ENCODE peak calls at places on chromosomes 2 and 18, in six cellular contexts. One of them, this sample, is unnamed.

GRCh38 chr2:143937563-143938346 is 582.2 kb downstream of the ZEB2 start:
- DNase-seq in HCT116: no peak
- DNase-seq in sigmoid colon: no peak
- DNase-seq in prostate gland: no peak
- DNase-seq in spleen: no peak
- DNase-seq in adrenal gland: no peak
- DNase-seq in this sample: peak; percentile 44

GRCh38 chr18:35775887-35776286 is 194.3 kb downstream of the GALNT1 start:
- DNase-seq in HCT116: no peak
- DNase-seq in prostate gland: no peak
- DNase-seq in adrenal gland: no peak
- DNase-seq in spleen: no peak
- DNase-seq in sigmoid colon: no peak
- DNase-seq in this sample: peak; percentile 12

GRCh38 chr18:51195602-51196115 is 1.8 kb downstream of the MEX3C start:
- DNase-seq in adrenal gland: peak; percentile 23
- DNase-seq in sigmoid colon: no peak
- DNase-seq in spleen: no peak
- DNase-seq in prostate gland: peak; percentile 33
- DNase-seq in HCT116: peak; percentile 18
- DNase-seq in this sample: peak; percentile 68

GRCh38 chr2:217723981-217724380 is 278.8 kb downstream of the TNS1 start:
- DNase-seq in sigmoid colon: no peak
- DNase-seq in adrenal gland: no peak
- DNase-seq in HCT116: no peak
- DNase-seq in prostate gland: no peak
- DNase-seq in spleen: no peak
- DNase-seq in this sample: no peak

GRCh38 chr2:9984217-9984739 is 32.8 kb downstream of the GRHL1 start:
- DNase-seq in spleen: no peak
- DNase-seq in prostate gland: no peak
- DNase-seq in HCT116: peak; percentile 47
- DNase-seq in sigmoid colon: no peak
- DNase-seq in adrenal gland: no peak
- DNase-seq in this sample: peak; percentile 75

GRCh38 chr18:10170375-10170774 is 256.6 kb downstream of the VAPA start:
- DNase-seq in HCT116: no peak
- DNase-seq in adrenal gland: no peak
- DNase-seq in prostate gland: no peak
- DNase-seq in sigmoid colon: no peak
- DNase-seq in spleen: no peak
- DNase-seq in this sample: no peak

GRCh38 chr2:151670346-151670745 is 63.9 kb downstream of the NEB start:
- DNase-seq in spleen: no peak
- DNase-seq in prostate gland: no peak
- DNase-seq in adrenal gland: no peak
- DNase-seq in HCT116: no peak
- DNase-seq in sigmoid colon: no peak
- DNase-seq in this sample: peak; percentile 11

GRCh38 chr2:1727101-1727771 is 17.1 kb downstream of the PXDN start:
- DNase-seq in sigmoid colon: peak; percentile 67
- DNase-seq in adrenal gland: no peak
- DNase-seq in spleen: no peak
- DNase-seq in prostate gland: no peak
- DNase-seq in HCT116: no peak
- DNase-seq in this sample: no peak

GRCh38 chr2:200482194-200482593 is 27.7 kb downstream of the KCTD18 start:
- DNase-seq in sigmoid colon: no peak
- DNase-seq in adrenal gland: no peak
- DNase-seq in spleen: no peak
- DNase-seq in prostate gland: no peak
- DNase-seq in HCT116: no peak
- DNase-seq in this sample: no peak

GRCh38 chr2:13102340-13103063 is 385.8 kb downstream of the TRIB2 start:
- DNase-seq in sigmoid colon: no peak
- DNase-seq in spleen: no peak
- DNase-seq in adrenal gland: no peak
- DNase-seq in prostate gland: no peak
- DNase-seq in HCT116: no peak
- DNase-seq in this sample: no peak

GRCh38 chr2:18922276-18922675 is 332.9 kb upstream of the NT5C1B start:
- DNase-seq in HCT116: no peak
- DNase-seq in prostate gland: no peak
- DNase-seq in spleen: no peak
- DNase-seq in adrenal gland: no peak
- DNase-seq in sigmoid colon: no peak
- DNase-seq in this sample: no peak

GRCh38 chr2:47631840-47632398 is 151.0 kb upstream of the MSH6 start:
- DNase-seq in prostate gland: no peak
- DNase-seq in adrenal gland: peak; percentile 57
- DNase-seq in sigmoid colon: no peak
- DNase-seq in spleen: no peak
- DNase-seq in HCT116: peak; percentile 54
- DNase-seq in this sample: no peak

GRCh38 chr18:48902023-48902855 is 48.5 kb downstream of the SMAD7 start:
- DNase-seq in sigmoid colon: peak; percentile 93
- DNase-seq in prostate gland: peak; percentile 56
- DNase-seq in HCT116: peak; percentile 22
- DNase-seq in spleen: peak; percentile 82
- DNase-seq in adrenal gland: peak; percentile 91
- DNase-seq in this sample: no peak

GRCh38 chr2:208249241-208249640 is 5.6 kb downstream of the IDH1 start:
- DNase-seq in sigmoid colon: no peak
- DNase-seq in prostate gland: no peak
- DNase-seq in HCT116: no peak
- DNase-seq in spleen: no peak
- DNase-seq in adrenal gland: no peak
- DNase-seq in this sample: no peak

GRCh38 chr18:48904086-48904485 is 46.7 kb downstream of the SMAD7 start:
- DNase-seq in spleen: peak; percentile 32
- DNase-seq in adrenal gland: no peak
- DNase-seq in sigmoid colon: no peak
- DNase-seq in HCT116: no peak
- DNase-seq in prostate gland: no peak
- DNase-seq in this sample: no peak

GRCh38 chr18:48336332-48336731 is 72.9 kb downstream of the ZBTB7C start:
- DNase-seq in adrenal gland: no peak
- DNase-seq in sigmoid colon: no peak
- DNase-seq in spleen: no peak
- DNase-seq in HCT116: no peak
- DNase-seq in prostate gland: no peak
- DNase-seq in this sample: no peak

GRCh38 chr2:29983308-29983707 is 61.9 kb upstream of the ALK start:
- DNase-seq in sigmoid colon: no peak
- DNase-seq in spleen: no peak
- DNase-seq in adrenal gland: no peak
- DNase-seq in HCT116: no peak
- DNase-seq in prostate gland: no peak
- DNase-seq in this sample: no peak

GRCh38 chr18:35756506-35757117 is 175.1 kb downstream of the GALNT1 start:
- DNase-seq in adrenal gland: peak; percentile 51
- DNase-seq in sigmoid colon: no peak
- DNase-seq in spleen: no peak
- DNase-seq in HCT116: peak; percentile 40
- DNase-seq in prostate gland: peak; percentile 47
- DNase-seq in this sample: peak; percentile 72

GRCh38 chr18:5518899-5519371 is 24.9 kb downstream of the EPB41L3 start:
- DNase-seq in HCT116: no peak
- DNase-seq in prostate gland: no peak
- DNase-seq in spleen: no peak
- DNase-seq in sigmoid colon: no peak
- DNase-seq in adrenal gland: peak; percentile 48
- DNase-seq in this sample: no peak

GRCh38 chr18:28114472-28114871 is 62.5 kb downstream of the CDH2 start:
- DNase-seq in adrenal gland: no peak
- DNase-seq in HCT116: no peak
- DNase-seq in spleen: no peak
- DNase-seq in prostate gland: no peak
- DNase-seq in sigmoid colon: no peak
- DNase-seq in this sample: no peak

GRCh38 chr2:5868891-5869400 is 176.8 kb downstream of the SOX11 start:
- DNase-seq in spleen: no peak
- DNase-seq in HCT116: no peak
- DNase-seq in adrenal gland: no peak
- DNase-seq in sigmoid colon: no peak
- DNase-seq in prostate gland: no peak
- DNase-seq in this sample: no peak

DNA sequence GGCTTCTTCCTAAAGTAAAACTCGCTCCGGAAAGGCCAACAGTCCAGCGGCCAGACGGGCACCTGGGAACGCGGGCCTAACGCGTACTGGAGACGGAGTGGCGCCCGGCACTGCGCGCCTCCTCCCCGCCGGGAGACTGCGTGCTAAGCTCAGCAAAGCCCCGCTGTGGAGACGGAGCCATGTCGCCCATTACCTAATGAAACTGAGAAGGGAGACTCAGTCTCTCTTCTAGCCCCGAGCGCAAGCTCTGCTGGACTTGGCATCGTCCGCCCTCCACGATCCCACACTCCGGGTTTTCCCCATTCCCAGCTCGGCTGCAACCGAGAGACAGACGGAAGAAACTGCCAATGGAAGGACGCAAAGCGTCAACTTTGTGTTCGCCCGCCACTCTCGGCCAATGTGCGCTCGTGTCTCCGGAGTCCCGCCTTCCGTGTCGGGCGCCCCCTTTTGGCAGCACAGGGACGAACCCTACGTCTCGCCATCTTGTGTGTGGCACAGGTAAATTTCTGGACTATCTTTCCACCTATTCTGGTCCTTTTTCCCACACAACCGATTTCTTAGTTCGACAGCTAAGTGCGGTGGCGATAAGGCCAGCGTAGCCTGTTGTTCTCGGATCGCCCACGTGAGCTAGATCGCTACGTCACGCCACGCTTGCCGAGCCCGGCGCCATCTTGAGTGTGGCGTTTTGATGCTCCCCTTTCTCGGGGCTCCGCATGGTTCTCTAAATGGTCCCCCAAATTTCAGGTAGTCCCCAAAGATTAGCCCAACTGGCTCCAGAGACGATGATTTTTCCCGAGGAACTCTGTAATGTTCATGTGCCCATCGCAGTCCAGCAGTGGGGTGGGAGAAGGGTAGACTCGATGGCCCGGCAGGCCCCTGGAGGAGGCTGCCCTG is 1.3 kb upstream of the PTMA start:
- DNase-seq in adrenal gland: peak; percentile 99
- DNase-seq in sigmoid colon: peak; percentile 100
- DNase-seq in HCT116: peak; percentile 98
- DNase-seq in spleen: peak; percentile 97
- DNase-seq in prostate gland: peak; percentile 99
- DNase-seq in this sample: peak; percentile 99
- TF ChIP-seq POLR2A in adrenal gland: peak; percentile 90
- TF ChIP-seq POLR2A in sigmoid colon: peak; percentile 86
- TF ChIP-seq POLR2A in HCT116: no peak
- TF ChIP-seq POLR2A in spleen: no peak
- TF ChIP-seq POLR2A in prostate gland: peak; percentile 90
- TF ChIP-seq POLR2A in this sample: peak; percentile 92

GRCh38 chr2:55618649-55619055 is 1.2 kb upstream of the PPP4R3B start:
- DNase-seq in adrenal gland: peak; percentile 52
- DNase-seq in spleen: peak; percentile 88
- DNase-seq in sigmoid colon: peak; percentile 74
- DNase-seq in prostate gland: peak; percentile 40
- DNase-seq in HCT116: peak; percentile 54
- DNase-seq in this sample: peak; percentile 81
- TF ChIP-seq POLR2A in adrenal gland: no peak
- TF ChIP-seq POLR2A in spleen: no peak
- TF ChIP-seq POLR2A in sigmoid colon: no peak
- TF ChIP-seq POLR2A in prostate gland: no peak
- TF ChIP-seq POLR2A in HCT116: peak; percentile 32
- TF ChIP-seq POLR2A in this sample: no peak

GRCh38 chr2:219002395-219003266 is 9.4 kb upstream of the CRYBA2 start:
- DNase-seq in prostate gland: peak; percentile 76
- DNase-seq in HCT116: peak; percentile 60
- DNase-seq in spleen: no peak
- DNase-seq in sigmoid colon: no peak
- DNase-seq in adrenal gland: peak; percentile 73
- DNase-seq in this sample: peak; percentile 45
- TF ChIP-seq POLR2A in prostate gland: no peak
- TF ChIP-seq POLR2A in HCT116: no peak
- TF ChIP-seq POLR2A in spleen: no peak
- TF ChIP-seq POLR2A in sigmoid colon: no peak
- TF ChIP-seq POLR2A in adrenal gland: no peak
- TF ChIP-seq POLR2A in this sample: no peak

GRCh38 chr2:224520064-224520463 is 65.1 kb downstream of the CUL3 start:
- DNase-seq in adrenal gland: no peak
- DNase-seq in sigmoid colon: no peak
- DNase-seq in prostate gland: no peak
- DNase-seq in HCT116: no peak
- DNase-seq in spleen: no peak
- DNase-seq in this sample: peak; percentile 4

GRCh38 chr2:224524657-224525056 is 60.5 kb downstream of the CUL3 start:
- DNase-seq in adrenal gland: no peak
- DNase-seq in sigmoid colon: no peak
- DNase-seq in prostate gland: no peak
- DNase-seq in HCT116: no peak
- DNase-seq in spleen: no peak
- DNase-seq in this sample: no peak

GRCh38 chr2:224518806-224519580 is 66.2 kb downstream of the CUL3 start:
- DNase-seq in prostate gland: no peak
- DNase-seq in spleen: no peak
- DNase-seq in sigmoid colon: no peak
- DNase-seq in HCT116: no peak
- DNase-seq in adrenal gland: no peak
- DNase-seq in this sample: no peak

GRCh38 chr2:224517963-224518362 is 67.2 kb downstream of the CUL3 start:
- DNase-seq in sigmoid colon: no peak
- DNase-seq in spleen: no peak
- DNase-seq in HCT116: no peak
- DNase-seq in prostate gland: no peak
- DNase-seq in adrenal gland: no peak
- DNase-seq in this sample: no peak

DNA sequence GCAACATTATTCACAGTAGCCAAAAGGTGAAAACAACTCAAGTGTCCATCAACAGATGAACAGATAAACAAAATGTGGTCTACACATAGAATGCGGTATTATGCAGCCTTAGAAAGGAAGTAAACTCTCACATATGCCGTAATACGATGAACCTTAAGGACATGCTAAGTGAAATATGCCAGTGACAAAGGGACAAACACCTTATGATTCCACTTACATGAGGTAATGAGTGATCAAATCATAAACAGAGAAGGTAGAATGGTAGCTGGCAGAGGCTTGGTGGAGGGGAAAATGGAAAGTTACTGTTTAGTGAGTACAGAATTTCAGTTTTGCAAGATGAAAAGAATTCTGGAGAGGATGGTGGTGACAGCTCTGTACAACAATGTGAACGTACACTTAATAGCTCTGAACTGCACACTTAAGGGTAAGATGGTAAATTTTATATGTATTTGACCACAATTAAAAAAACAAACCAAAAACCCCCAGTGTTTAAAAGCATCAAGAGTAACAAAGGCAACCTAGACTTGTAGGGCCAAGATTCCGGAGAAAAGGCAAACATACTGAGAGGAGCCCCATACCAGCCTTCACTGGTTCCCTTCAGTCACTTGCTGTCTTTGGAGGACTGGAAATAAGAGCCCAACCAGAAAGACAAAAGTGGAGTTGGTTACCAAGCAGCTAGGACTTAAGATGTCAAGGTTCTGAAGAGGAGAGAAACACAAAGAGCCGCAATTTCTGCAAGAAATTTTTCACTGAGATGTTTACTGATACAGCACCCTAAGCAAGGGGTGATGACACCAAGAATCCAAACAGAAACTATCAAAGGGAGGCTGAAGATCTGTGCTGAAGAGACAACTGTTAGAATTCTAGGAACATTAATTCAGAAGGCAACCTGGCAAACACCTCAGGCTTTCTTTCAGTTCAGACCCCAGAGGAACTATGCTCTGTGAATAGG is 61.3 kb downstream of the CUL3 start:
- DNase-seq in prostate gland: no peak
- DNase-seq in spleen: no peak
- DNase-seq in adrenal gland: no peak
- DNase-seq in HCT116: no peak
- DNase-seq in sigmoid colon: no peak
- DNase-seq in this sample: no peak
- TF ChIP-seq POLR2A in prostate gland: no peak
- TF ChIP-seq POLR2A in spleen: no peak
- TF ChIP-seq POLR2A in adrenal gland: no peak
- TF ChIP-seq POLR2A in HCT116: no peak
- TF ChIP-seq POLR2A in sigmoid colon: no peak
- TF ChIP-seq POLR2A in this sample: no peak